ENCODE peak calls at places on chromosomes 16 and 17, in five cellular contexts. X is tibial nerve; D is nephron progenitor cell; H is progenitor cell of endocrine pancreas; S is CD8-positive, alpha-beta T cell. N is an unnamed sample.

GRCh38 chr17:65456368-65457151 is 104.9 kb downstream of the AXIN2 start:
- DNase-seq in X (no peak), D (no peak), H (no peak), S (no peak), N (no peak)

GRCh38 chr16:56603589-56603988 is 4.8 kb upstream of the MT2A start:
- DNase-seq in X (no peak), D (no peak), H (no peak), S (no peak), N (peak; percentile 52)

GRCh38 chr16:79250457-79251098 is 350.0 kb downstream of the MAF start:
- DNase-seq in X (peak; percentile 20), D (no peak), H (no peak), S (no peak), N (no peak)

GRCh38 chr17:58172369-58173071 is 5.7 kb downstream of the OR4D2 start:
- DNase-seq in X (no peak), D (no peak), H (no peak), S (peak; percentile 27), N (peak; percentile 66)

GRCh38 chr16:67246081-67246944 is 968 bp downstream of the FHOD1 start:
- DNase-seq in X (peak; percentile 64), D (peak; percentile 85), H (peak; percentile 85), S (peak; percentile 34), N (peak; percentile 90)

GRCh38 chr16:80707686-80708085 is 96.7 kb downstream of the CDYL2 start:
- DNase-seq in X (no peak), D (no peak), H (no peak), S (no peak), N (no peak)

GRCh38 chr17:45098081-45098868 is 34.0 kb downstream of the PLCD3 start:
- DNase-seq in X (no peak), D (no peak), H (no peak), S (no peak), N (peak; percentile 25)

GRCh38 chr17:37425268-37425667 is 18.6 kb downstream of the TADA2A start:
- DNase-seq in X (no peak), D (no peak), H (no peak), S (no peak), N (no peak)

GRCh38 chr16:27311897-27312303 is 1.9 kb upstream of the IL4R start:
- DNase-seq in X (no peak), D (no peak), H (no peak), S (no peak), N (no peak)

GRCh38 chr17:82408288-82408937 is 9.7 kb upstream of the HEXD start:
- DNase-seq in X (no peak), D (no peak), H (no peak), S (no peak), N (no peak)

GRCh38 chr16:82945420-82946096 is 318.8 kb downstream of the CDH13 start:
- DNase-seq in X (no peak), D (no peak), H (no peak), S (no peak), N (no peak)

GRCh38 chr16:73015612-73016487 is 32.1 kb downstream of the ZFHX3 start:
- DNase-seq in X (no peak), D (no peak), H (no peak), S (no peak), N (peak; percentile 96)

GRCh38 chr17:7204828-7205461 is 14.7 kb downstream of the DLG4 start:
- DNase-seq in X (peak; percentile 59), D (peak; percentile 97), H (peak; percentile 86), S (peak; percentile 92), N (peak; percentile 62)

GRCh38 chr17:19336938-19337711 is 25.4 kb downstream of the B9D1 start:
- DNase-seq in X (no peak), D (no peak), H (no peak), S (no peak), N (no peak)

GRCh38 chr16:3997231-3997841 is 116.8 kb upstream of the CREBBP start:
- DNase-seq in X (no peak), D (no peak), H (no peak), S (no peak), N (no peak)

GRCh38 chr16:58020628-58021521 is 4.7 kb upstream of the MMP15 start:
- DNase-seq in X (peak; percentile 82), D (peak; percentile 80), H (peak; percentile 54), S (peak; percentile 53), N (peak; percentile 55)

GRCh38 chr16:2033057-2033911 is 6.6 kb downstream of the NHERF2 start:
- DNase-seq in X (peak; percentile 38), D (peak; percentile 62), H (no peak), S (no peak), N (no peak)

GRCh38 chr17:77281904-77282367 is 141.2 kb downstream of the SEC14L1 start:
- DNase-seq in X (no peak), D (no peak), H (no peak), S (no peak), N (peak; percentile 60)

GRCh38 chr17:5035356-5035755 is at the start of gene SLC52A1:
- DNase-seq in X (no peak), D (no peak), H (no peak), S (no peak), N (peak; percentile 43)

GRCh38 chr17:57881143-57881542 is 31.3 kb upstream of the MRPS23 start:
- DNase-seq in X (no peak), D (no peak), H (no peak), S (no peak), N (no peak)

GRCh38 chr17:80862341-80862969 is 129.2 kb upstream of the CHMP6 start:
- DNase-seq in X (no peak), D (no peak), H (no peak), S (no peak), N (no peak)

GRCh38 chr17:48027322-48027981 is 10.1 kb downstream of the COPZ2 start:
- DNase-seq in X (no peak), D (no peak), H (no peak), S (no peak), N (no peak)

GRCh38 chr17:42531455-42532354 is 4.3 kb upstream of the NAGLU start:
- DNase-seq in X (no peak), D (peak; percentile 75), H (peak; percentile 42), S (peak; percentile 37), N (peak; percentile 50)

GRCh38 chr16:27222499-27223225 is 19.3 kb downstream of the KDM8 start:
- DNase-seq in X (no peak), D (no peak), H (no peak), S (no peak), N (no peak)

GRCh38 chr17:79513805-79514535 is 96.9 kb downstream of the RBFOX3 start:
- DNase-seq in X (no peak), D (no peak), H (no peak), S (no peak), N (no peak)

GRCh38 chr17:44389281-44389680 is at the start of gene ITGA2B:
- DNase-seq in X (no peak), D (no peak), H (no peak), S (no peak), N (no peak)

GRCh38 chr17:29571883-29572681 is 3.6 kb downstream of the TP53I13 start:
- DNase-seq in X (no peak), D (no peak), H (no peak), S (no peak), N (no peak)

GRCh38 chr17:63571632-63572310 is 21.5 kb downstream of the DCAF7 start:
- DNase-seq in X (no peak), D (no peak), H (no peak), S (no peak), N (peak; percentile 62)

GRCh38 chr17:43998552-43998951 is 5.9 kb upstream of the NAGS start:
- DNase-seq in X (no peak), D (no peak), H (no peak), S (no peak), N (peak; percentile 39)

GRCh38 chr17:28169621-28170349 is 127.3 kb downstream of the NLK start:
- DNase-seq in X (no peak), D (no peak), H (no peak), S (no peak), N (no peak)

GRCh38 chr17:17140590-17140980 is 65.5 kb downstream of the PLD6 start:
- DNase-seq in X (no peak), D (no peak), H (no peak), S (no peak), N (peak; percentile 82)
- TF ChIP-seq CTCF in X (no peak), D (no peak), H (no peak), S (no peak), N (peak; percentile 21)

DNA sequence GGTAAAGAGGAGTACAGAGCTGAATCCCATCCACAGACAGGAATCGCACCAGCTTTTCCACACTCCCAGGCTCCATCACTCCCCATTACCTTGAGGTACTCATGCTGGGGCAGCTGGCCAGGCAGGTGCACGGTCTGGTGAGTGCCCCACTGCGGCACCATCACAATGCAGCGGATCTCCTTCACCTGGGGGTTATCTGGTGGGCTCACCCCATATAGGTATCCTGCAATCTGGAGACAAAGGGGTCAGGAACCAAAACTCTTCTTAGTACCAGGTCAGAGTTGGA is 1.8 kb upstream of the RILP start:
- DNase-seq in X (no peak), D (no peak), H (no peak), S (no peak), N (no peak)
- TF ChIP-seq CTCF in X (no peak), D (no peak), H (no peak), S (no peak), N (no peak)

GRCh38 chr16:22139732-22140131 is 22.6 kb upstream of the SDR42E2 start:
- DNase-seq in X (no peak), D (no peak), H (no peak), S (no peak), N (no peak)

GRCh38 chr16:22138482-22138881 is 23.8 kb upstream of the SDR42E2 start:
- DNase-seq in X (no peak), D (no peak), H (no peak), S (no peak), N (no peak)

GRCh38 chr16:22144520-22144919 is 17.8 kb upstream of the SDR42E2 start:
- DNase-seq in X (no peak), D (no peak), H (no peak), S (no peak), N (no peak)

GRCh38 chr16:22139008-22139407 is 23.3 kb upstream of the SDR42E2 start:
- DNase-seq in X (no peak), D (no peak), H (no peak), S (no peak), N (peak; percentile 65)

GRCh38 chr16:22141746-22142145 is 20.6 kb upstream of the SDR42E2 start:
- DNase-seq in X (no peak), D (no peak), H (no peak), S (no peak), N (peak; percentile 40)
- TF ChIP-seq CTCF in X (no peak), D (peak; percentile 43), H (peak; percentile 50), S (no peak), N (peak; percentile 56)

GRCh38 chr16:71610936-71611871 is 14.8 kb upstream of the MARVELD3 start:
- DNase-seq in X (peak; percentile 58), D (peak; percentile 96), H (peak; percentile 89), S (peak; percentile 71), N (peak; percentile 63)
- TF ChIP-seq CTCF in X (peak; percentile 69), D (peak; percentile 98), H (peak; percentile 100), S (peak; percentile 88), N (peak; percentile 94)

N was measured in epithelial cell of esophagus.